ENCODE peak calls at places on chromosomes 13 and 19, in eight cellular contexts. P, C, M, H, N, T, U and O are unnamed samples.

GRCh38 chr13:101467415-101467814 is 14.9 kb downstream of the ITGBL1 start:
- DNase-seq in N (no peak), T (no peak), P (no peak), M (no peak), H (no peak), C (no peak), U (no peak), O (no peak)

GRCh38 chr13:96792736-96793444 is 201.4 kb downstream of the OXGR1 start:
- DNase-seq in T (no peak), N (no peak), U (no peak), C (no peak), H (no peak), P (no peak), M (no peak), O (no peak)

GRCh38 chr19:9834302-9834725 is 804 bp upstream of the PIN1 start:
- DNase-seq in T (no peak), H (no peak), C (no peak), M (no peak), N (no peak), P (no peak), U (no peak), O (no peak)

GRCh38 chr13:40319699-40320586 is 346.5 kb downstream of the FOXO1 start:
- DNase-seq in C (no peak), N (no peak), P (no peak), T (no peak), H (no peak), U (no peak), M (no peak), O (no peak)

GRCh38 chr19:17680235-17680722 is 7.9 kb downstream of the UNC13A start:
- DNase-seq in T (peak; percentile 14), C (peak; percentile 74), H (peak; percentile 17), M (peak; percentile 49), U (peak; percentile 18), N (peak; percentile 85), P (peak; percentile 58), O (peak; percentile 72)

GRCh38 chr19:3785464-3785937 is 680 bp downstream of the MATK start:
- DNase-seq in T (peak; percentile 15), C (no peak), U (no peak), H (no peak), M (no peak), P (no peak), N (no peak), O (no peak)

GRCh38 chr19:38385804-38386257 is 2.0 kb downstream of the GGN start:
- DNase-seq in P (no peak), T (no peak), N (no peak), U (no peak), M (no peak), H (no peak), C (no peak), O (no peak)

GRCh38 chr13:48532146-48532472 is 771 bp downstream of the RCBTB2 start:
- DNase-seq in C (no peak), T (no peak), M (no peak), N (no peak), U (no peak), H (no peak), P (no peak), O (no peak)

GRCh38 chr13:71249031-71249430 is 618.0 kb downstream of the DACH1 start:
- DNase-seq in H (no peak), N (no peak), P (no peak), M (no peak), U (no peak), C (no peak), T (no peak), O (no peak)

GRCh38 chr19:798415-799075 is 1.3 kb downstream of the PTBP1 start:
- DNase-seq in P (no peak), C (peak; percentile 66), N (no peak), T (no peak), M (peak; percentile 74), U (no peak), H (no peak), O (no peak)

GRCh38 chr19:19405919-19406877 is 723 bp downstream of the GATAD2A start:
- DNase-seq in U (peak; percentile 13), T (no peak), N (peak; percentile 67), P (peak; percentile 43), C (peak; percentile 76), H (no peak), M (peak; percentile 81), O (no peak)

GRCh38 chr13:36531746-36532486 is 99.6 kb downstream of the CCNA1 start:
- DNase-seq in T (no peak), H (no peak), P (no peak), C (peak; percentile 68), N (no peak), U (no peak), M (no peak), O (no peak)

GRCh38 chr13:110627351-110627750 is 12.0 kb downstream of the NAXD start:
- DNase-seq in P (no peak), C (no peak), M (no peak), N (no peak), H (no peak), U (no peak), T (no peak), O (no peak)

GRCh38 chr13:101408992-101409656 is 7.2 kb downstream of the NALCN start:
- DNase-seq in N (no peak), M (no peak), H (no peak), C (no peak), P (no peak), T (no peak), U (no peak), O (no peak)

GRCh38 chr13:29174093-29174492 is 354.0 kb downstream of the MTUS2 start:
- DNase-seq in H (no peak), P (no peak), M (no peak), N (no peak), U (no peak), T (no peak), C (no peak), O (no peak)

GRCh38 chr13:28623782-28624706 is 34.9 kb upstream of the POMP start:
- DNase-seq in M (no peak), H (no peak), U (no peak), N (no peak), T (no peak), P (no peak), C (no peak), O (no peak)

GRCh38 chr19:34525001-34525400 is 43.4 kb downstream of the WTIP start:
- DNase-seq in U (no peak), C (no peak), T (no peak), M (no peak), P (no peak), N (no peak), H (no peak), O (no peak)

GRCh38 chr13:40755082-40755755 is 15.8 kb downstream of the MRPS31 start:
- DNase-seq in M (no peak), T (no peak), N (no peak), C (no peak), P (no peak), H (no peak), U (no peak), O (no peak)

GRCh38 chr13:59391696-59392095 is 772.0 kb downstream of the DIAPH3 start:
- DNase-seq in U (peak; percentile 2), H (peak; percentile 51), T (no peak), P (peak; percentile 16), N (no peak), C (no peak), M (peak; percentile 81), O (peak; percentile 63)